ENCODE peak calls at places on chromosome 5, in six cellular contexts. M is adipocyte; Z is H7; V is lung; S is adrenal gland; K is CD8-positive, alpha-beta memory T cell. X is an unnamed sample. For H3K36me3 and H3K27me3, the result is how much of the 10 kb centered on the place peaks cover.

GRCh38 chr5:68533571-68534051 is 318.1 kb downstream of the PIK3R1 start:
- DNase-seq in V (no peak), Z (no peak), M (no peak), K (no peak), S (no peak), X (no peak)

GRCh38 chr5:150147580-150148407 is 7.9 kb downstream of the PDGFRB start:
- DNase-seq in K (no peak), Z (no peak), M (no peak), S (no peak), V (no peak), X (no peak)

GRCh38 chr5:3836528-3836927 is 240.9 kb downstream of the IRX1 start:
- DNase-seq in Z (no peak), K (no peak), V (no peak), S (no peak), M (no peak), X (no peak)

GRCh38 chr5:57779383-57780223 is 297.0 kb upstream of the ACTBL2 start:
- DNase-seq in M (peak), S (peak), Z (no peak), V (peak), K (no peak), X (peak)

GRCh38 chr5:106097308-106097707 is 1573.4 kb downstream of the EFNA5 start:
- DNase-seq in V (no peak), Z (no peak), K (no peak), S (no peak), M (peak), X (peak)

GRCh38 chr5:64165500-64166200 is at the start of gene RNF180:
- DNase-seq in K (no peak), M (peak), S (peak), Z (peak), V (peak), X (peak)

GRCh38 chr5:83955916-83956315 is 235.3 kb upstream of the HAPLN1 start:
- DNase-seq in S (no peak), V (no peak), M (peak), K (no peak), Z (no peak), X (peak)

GRCh38 chr5:94908889-94909480 is 290.5 kb downstream of the SLF1 start:
- DNase-seq in M (peak), Z (peak), S (no peak), K (no peak), V (no peak), X (no peak)

GRCh38 chr5:52783226-52783959 is 4.3 kb upstream of the ITGA1 start:
- DNase-seq in Z (no peak), K (no peak), S (no peak), V (no peak), M (peak), X (peak)

GRCh38 chr5:35016179-35017056 is 31.3 kb downstream of the AGXT2 start:
- DNase-seq in Z (no peak), V (no peak), M (no peak), S (no peak), K (no peak), X (no peak)

GRCh38 chr5:51378415-51378777 is 4.9 kb upstream of the ISL1 start:
- DNase-seq in S (no peak), V (no peak), K (no peak), Z (peak), M (no peak), X (no peak)

GRCh38 chr5:90680831-90681420 is 122.3 kb downstream of the ADGRV1 start:
- DNase-seq in K (no peak), S (no peak), M (no peak), Z (no peak), V (no peak), X (no peak)

GRCh38 chr5:124504081-124504916 is 242.1 kb downstream of the ZNF608 start:
- DNase-seq in V (no peak), K (no peak), S (no peak), M (peak), Z (no peak), X (no peak)

GRCh38 chr5:15383469-15383868 is 116.5 kb upstream of the FBXL7 start:
- DNase-seq in Z (peak), K (no peak), S (no peak), V (no peak), M (peak), X (no peak)

GRCh38 chr5:68962632-68963484 is 131.0 kb upstream of the SLC30A5 start:
- DNase-seq in K (no peak), S (peak), V (peak), Z (peak), M (peak), X (peak)

GRCh38 chr5:58751222-58751621 is 168.3 kb downstream of the RAB3C start:
- DNase-seq in V (no peak), S (peak), M (no peak), Z (no peak), K (no peak), X (peak)

GRCh38 chr5:181058321-181058720 is 18.3 kb downstream of the BTNL9 start:
- DNase-seq in K (no peak), M (no peak), S (no peak), V (no peak), Z (no peak), X (no peak)

GRCh38 chr5:168885324-168886120 is 306.4 kb upstream of the PANK3 start:
- DNase-seq in S (peak), Z (no peak), K (no peak), M (no peak), V (no peak), X (no peak)

GRCh38 chr5:105963856-105964255 is 1706.9 kb downstream of the EFNA5 start:
- DNase-seq in S (no peak), Z (no peak), M (no peak), V (no peak), K (no peak), X (no peak)

GRCh38 chr5:150272531-150272930 is 17.0 kb downstream of the CAMK2A start:
- DNase-seq in S (no peak), M (peak), V (no peak), Z (peak), K (no peak), X (peak)

GRCh38 chr5:39716532-39716971 is 291.8 kb upstream of the DAB2 start:
- DNase-seq in Z (peak), V (no peak), S (peak), M (peak), K (peak), X (peak)

GRCh38 chr5:111070272-111071134 is 1.0 kb upstream of the TSLP start:
- DNase-seq in V (no peak), Z (peak), K (no peak), S (no peak), M (no peak), X (no peak)

GRCh38 chr5:1503301-1504243 is 20.2 kb downstream of the LPCAT1 start:
- DNase-seq in S (no peak), Z (no peak), M (no peak), V (peak), K (peak), X (no peak)

GRCh38 chr5:133758641-133759040 is 146.3 kb upstream of the FSTL4 start:
- DNase-seq in K (no peak), M (no peak), V (no peak), Z (no peak), S (no peak), X (no peak)

GRCh38 chr5:42944989-42945388 is 95.1 kb downstream of the ANXA2R start:
- DNase-seq in M (peak), S (no peak), V (no peak), Z (no peak), K (no peak), X (peak)

GRCh38 chr5:38228914-38229313 is 29.4 kb upstream of the EGFLAM start:
- DNase-seq in Z (no peak), K (no peak), M (no peak), V (no peak), S (no peak), X (no peak)

GRCh38 chr5:103178167-103178566 is 58.1 kb downstream of the PPIP5K2 start:
- DNase-seq in V (no peak), Z (no peak), K (no peak), M (peak), S (no peak), X (no peak)
- H3K4me3 ChIP-seq in V (no peak), Z (no peak), K (no peak), M (no peak), S (no peak), X (no peak)

DNA sequence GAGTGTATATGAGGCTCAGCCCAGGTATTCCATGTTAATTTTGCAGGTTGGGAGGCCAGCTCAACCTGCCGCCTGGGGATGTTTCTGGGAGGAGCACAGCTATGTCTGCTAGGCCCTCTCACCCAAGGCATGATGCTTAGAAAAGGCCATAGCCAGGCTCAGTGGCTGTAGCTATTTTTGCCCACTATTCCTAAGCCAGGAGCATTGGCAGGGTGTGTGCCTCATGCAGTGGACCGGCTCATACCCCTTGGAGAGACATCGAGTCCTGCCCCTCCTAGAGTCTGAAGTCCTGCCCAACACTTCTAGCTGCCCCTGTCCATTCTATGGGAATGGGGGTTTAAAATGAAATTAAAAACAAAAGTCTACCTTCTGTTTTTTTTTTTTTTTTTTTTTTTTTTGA is 22.3 kb downstream of the ADCY2 start:
- DNase-seq in M (no peak), K (no peak), V (no peak), S (no peak), Z (no peak), X (no peak)
- H3K36me3 ChIP-seq in M (under half), K (under half), V (under half), S (under half), Z (under half), X (under half)

DNA sequence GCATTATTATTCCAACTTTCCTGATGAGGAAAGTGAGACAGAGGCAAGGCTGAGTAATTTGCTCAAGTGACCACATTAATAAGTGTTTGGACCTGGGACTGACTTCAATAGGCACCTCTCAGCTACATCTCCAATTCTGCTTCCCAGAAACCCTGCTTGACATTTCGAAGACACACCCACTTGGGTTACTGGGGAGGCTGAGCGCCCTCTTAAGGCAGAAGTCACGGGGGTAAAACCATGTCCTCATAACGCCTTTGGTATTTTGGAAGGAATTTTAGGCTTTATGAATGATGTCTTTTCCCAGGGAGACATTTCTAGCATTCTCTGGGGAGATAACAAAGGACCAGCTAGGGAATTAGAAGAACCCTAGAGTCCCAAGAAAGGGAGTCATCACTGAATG is 53.3 kb downstream of the TRPC7 start:
- DNase-seq in Z (no peak), K (no peak), M (no peak), V (no peak), S (no peak), X (no peak)
- H3K27me3 ChIP-seq in Z (under half), K (under half), M (under half), V (under half), S (under half), X (under half)

DNA sequence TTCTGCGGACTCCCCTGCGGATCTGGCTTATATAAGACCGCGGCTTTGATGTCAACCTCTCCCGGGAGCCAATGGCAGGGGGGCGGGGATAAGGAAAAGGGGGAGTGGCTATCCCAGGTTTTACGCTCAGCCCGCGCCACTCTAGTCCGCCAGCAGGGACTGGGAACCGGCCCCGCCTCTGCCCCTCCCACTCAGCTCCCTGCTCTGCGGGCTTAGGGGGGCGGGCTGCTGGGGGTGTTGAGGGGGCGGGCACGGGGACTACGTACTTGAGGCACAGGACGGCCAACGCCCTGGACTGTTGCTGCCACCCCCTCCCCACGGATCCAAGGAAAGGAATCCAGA is at the start of gene HAND1:
- DNase-seq in S (peak), V (peak), Z (peak), K (no peak), M (no peak), X (peak)
- H3K4me3 ChIP-seq in S (no peak), V (no peak), Z (peak), K (peak), M (peak), X (peak)

GRCh38 chr5:171139227-171139626 is 169.8 kb upstream of the TLX3 start:
- DNase-seq in M (no peak), V (no peak), K (no peak), S (no peak), Z (no peak), X (no peak)
- H3K36me3 ChIP-seq in M (under half), V (under half), K (under half), S (under half), Z (under half), X (under half)

DNA sequence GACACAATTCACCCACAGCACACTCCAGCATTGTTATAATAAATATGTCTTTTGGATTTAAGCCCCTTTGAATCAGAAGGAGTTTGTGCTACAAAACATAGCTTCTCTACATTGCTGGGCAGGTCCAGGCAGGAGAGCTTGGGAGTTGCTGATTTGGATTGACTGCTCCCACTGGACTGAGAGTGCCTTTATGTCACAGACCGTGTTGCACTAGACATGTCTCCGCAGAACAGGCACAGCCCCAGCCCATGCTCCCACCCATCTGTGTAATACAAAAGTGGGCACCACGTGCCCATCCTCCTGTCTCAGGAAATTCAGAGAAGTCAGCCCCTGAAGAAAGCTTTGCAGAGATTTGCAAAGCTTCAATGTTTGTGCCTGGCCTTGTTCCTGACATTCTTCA is 117.1 kb downstream of the MED10 start:
- DNase-seq in M (no peak), K (no peak), Z (no peak), S (no peak), V (peak), X (no peak)
- H3K27me3 ChIP-seq in M (under half), K (under half), Z (under half), S (under half), V (under half), X (under half)

GRCh38 chr5:173790836-173791546 is 97.2 kb upstream of the CPEB4 start:
- DNase-seq in S (no peak), M (no peak), K (no peak), Z (no peak), V (no peak), X (no peak)

GRCh38 chr5:173791878-173792277 is 96.3 kb upstream of the CPEB4 start:
- DNase-seq in K (no peak), Z (no peak), S (no peak), M (no peak), V (no peak), X (no peak)

GRCh38 chr5:173790177-173790719 is 97.9 kb upstream of the CPEB4 start:
- DNase-seq in M (no peak), V (no peak), Z (no peak), S (no peak), K (no peak), X (no peak)

GRCh38 chr5:173786296-173787187 is 101.6 kb upstream of the CPEB4 start:
- DNase-seq in K (no peak), S (no peak), Z (peak), V (no peak), M (no peak), X (no peak)

GRCh38 chr5:173789031-173789920 is 98.9 kb upstream of the CPEB4 start:
- DNase-seq in M (peak), Z (no peak), V (no peak), S (peak), K (no peak), X (peak)
- H3K4me3 ChIP-seq in M (no peak), Z (no peak), V (no peak), S (no peak), K (no peak), X (no peak)

DNA sequence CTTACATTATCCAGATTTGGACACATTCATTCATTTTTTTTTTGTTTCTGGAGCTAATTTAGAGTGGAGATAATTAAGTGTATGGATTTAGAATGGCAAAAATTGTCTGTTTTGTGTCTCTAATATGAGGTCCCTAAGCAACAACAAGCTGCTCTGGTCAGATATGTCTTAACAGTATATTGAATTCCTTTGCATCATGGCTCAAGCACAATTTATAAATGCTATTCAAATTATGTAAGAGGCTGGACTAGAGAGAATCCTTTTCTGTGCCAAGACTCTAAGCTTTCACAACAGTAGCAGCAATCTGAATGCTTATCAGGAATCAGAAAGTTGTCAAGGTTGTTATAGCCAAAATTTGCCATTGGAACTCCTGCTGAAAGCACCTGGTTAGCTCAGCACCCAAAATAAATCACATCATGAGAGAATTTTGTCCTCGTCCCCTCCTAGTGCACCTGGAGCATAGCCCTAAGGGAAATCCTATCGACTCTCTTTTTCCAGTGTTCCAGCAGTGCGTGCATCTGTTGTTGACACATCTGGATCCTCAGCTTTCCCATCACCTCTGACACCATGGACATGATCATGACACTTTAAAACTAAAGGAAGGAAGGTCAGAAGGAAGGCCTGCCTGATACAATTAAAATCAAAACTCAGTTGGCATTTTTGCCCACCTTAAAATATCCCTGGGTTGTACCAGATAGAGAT is 98.5 kb upstream of the HMHB1 start:
- DNase-seq in M (peak), Z (no peak), S (no peak), V (no peak), K (no peak), X (no peak)
- H3K36me3 ChIP-seq in M (under half), Z (under half), S (under half), V (under half), K (under half), X (under half)